ENCODE peak calls at places on chromosomes 16 and 17, in six cellular contexts. M is endodermal cell; R is neural progenitor cell; L is CD8-positive, alpha-beta T cell; Y is fibroblast of lung; T is OCI-LY7. C is an unnamed sample. For H3K4me1, the result is how much of the 10 kb centered on the place peaks cover.

GRCh38 chr17:55911186-55911585 is 160.3 kb downstream of the PCTP start:
- DNase-seq in M (no peak), R (no peak), L (no peak), Y (no peak), T (no peak), C (no peak)

GRCh38 chr17:50206604-50207293 is 5.3 kb upstream of the COL1A1 start:
- DNase-seq in M (peak), R (peak), L (no peak), Y (peak), T (no peak), C (peak)

GRCh38 chr16:81946206-81946605 is 65.1 kb downstream of the SDR42E1 start:
- DNase-seq in M (no peak), R (no peak), L (no peak), Y (peak), T (no peak), C (no peak)

GRCh38 chr17:71287246-71287828 is 833.5 kb upstream of the SOX9 start:
- DNase-seq in M (peak), R (no peak), L (no peak), Y (peak), T (no peak), C (no peak)

GRCh38 chr17:63490321-63490720 is 13.5 kb downstream of the ACE start:
- DNase-seq in M (peak), R (peak), L (no peak), Y (no peak), T (no peak), C (no peak)

GRCh38 chr16:83771306-83771942 is 36.4 kb upstream of the HSBP1 start:
- DNase-seq in M (no peak), R (no peak), L (no peak), Y (no peak), T (no peak), C (peak)

GRCh38 chr17:63189082-63189481 is 223.0 kb downstream of the TANC2 start:
- DNase-seq in M (no peak), R (no peak), L (no peak), Y (peak), T (no peak), C (no peak)

GRCh38 chr17:32498362-32498761 is 11.6 kb downstream of the CDK5R1 start:
- DNase-seq in M (peak), R (no peak), L (no peak), Y (no peak), T (no peak), C (no peak)

GRCh38 chr16:11462861-11463260 is 117.6 kb downstream of the RMI2 start:
- DNase-seq in M (no peak), R (no peak), L (no peak), Y (no peak), T (no peak), C (no peak)

GRCh38 chr17:38451840-38452529 is 23.7 kb downstream of the ARHGAP23 start:
- DNase-seq in M (peak), R (peak), L (no peak), Y (peak), T (no peak), C (peak)

GRCh38 chr17:62600805-62601204 is 26.7 kb upstream of the MRC2 start:
- DNase-seq in M (no peak), R (no peak), L (no peak), Y (no peak), T (no peak), C (no peak)

GRCh38 chr16:2855536-2855935 is 2.4 kb downstream of the PRSS22 start:
- DNase-seq in M (no peak), R (no peak), L (no peak), Y (no peak), T (no peak), C (no peak)

GRCh38 chr17:67422887-67423286 is 45.8 kb downstream of the PITPNC1 start:
- DNase-seq in M (no peak), R (no peak), L (no peak), Y (peak), T (no peak), C (no peak)

GRCh38 chr16:29815032-29815721 is 775 bp upstream of the PAGR1 start:
- DNase-seq in M (peak), R (peak), L (peak), Y (no peak), T (no peak), C (peak)

GRCh38 chr17:4940625-4941021 is 555 bp downstream of the RNF167 start:
- DNase-seq in M (no peak), R (no peak), L (peak), Y (no peak), T (peak), C (no peak)

GRCh38 chr17:82317394-82318168 is at the start of gene CD7:
- DNase-seq in M (no peak), R (no peak), L (peak), Y (no peak), T (no peak), C (no peak)

GRCh38 chr17:37406635-37407455 is at the start of the genes ACACA and TADA2A:
- DNase-seq in M (peak), R (peak), L (peak), Y (peak), T (peak), C (peak)

GRCh38 chr17:13704333-13704732 is 102.6 kb upstream of the HS3ST3A1 start:
- DNase-seq in M (no peak), R (no peak), L (no peak), Y (peak), T (no peak), C (no peak)

GRCh38 chr17:40317345-40317873 is 8.4 kb downstream of the RARA start:
- DNase-seq in M (peak), R (peak), L (no peak), Y (peak), T (peak), C (peak)

GRCh38 chr16:24635900-24636610 is 93.4 kb upstream of the TNRC6A start:
- DNase-seq in M (no peak), R (no peak), L (no peak), Y (peak), T (no peak), C (peak)

GRCh38 chr17:6435968-6436367 is 1.0 kb upstream of the AIPL1 start:
- DNase-seq in M (peak), R (peak), L (peak), Y (peak), T (peak), C (peak)

GRCh38 chr16:72355561-72355960 is 183.6 kb upstream of the PMFBP1 start:
- DNase-seq in M (no peak), R (no peak), L (no peak), Y (peak), T (no peak), C (no peak)

GRCh38 chr17:6366144-6366755 is 68.7 kb downstream of the AIPL1 start:
- DNase-seq in M (peak), R (no peak), L (no peak), Y (peak), T (no peak), C (no peak)

GRCh38 chr17:307741-308507 is 44.7 kb downstream of the RPH3AL start:
- DNase-seq in M (no peak), R (no peak), L (no peak), Y (no peak), T (no peak), C (peak)

GRCh38 chr17:17929655-17930380 is 42.4 kb downstream of the TOM1L2 start:
- DNase-seq in M (no peak), R (no peak), L (no peak), Y (peak), T (no peak), C (no peak)

GRCh38 chr16:75559564-75560372 is 3.7 kb upstream of the TMEM231 start:
- DNase-seq in M (peak), R (peak), L (no peak), Y (peak), T (no peak), C (no peak)

GRCh38 chr17:8436169-8436932 is 667 bp downstream of the NDEL1 start:
- DNase-seq in M (peak), R (peak), L (peak), Y (peak), T (peak), C (peak)

GRCh38 chr16:29649560-29650494 is 13.2 kb upstream of the SPN start:
- DNase-seq in M (no peak), R (no peak), L (no peak), Y (no peak), T (no peak), C (no peak)

GRCh38 chr17:67004191-67004590 is 39.7 kb downstream of the CACNG4 start:
- DNase-seq in M (no peak), R (no peak), L (no peak), Y (no peak), T (no peak), C (no peak)

GRCh38 chr17:31537558-31537957 is 146.1 kb downstream of the RAB11FIP4 start:
- DNase-seq in M (no peak), R (no peak), L (no peak), Y (peak), T (peak), C (peak)

GRCh38 chr17:45940826-45941225 is 46.5 kb downstream of the MAPT start:
- DNase-seq in M (no peak), R (no peak), L (no peak), Y (no peak), T (no peak), C (no peak)

GRCh38 chr16:86929149-86929871 is 351.0 kb downstream of the FOXL1 start:
- DNase-seq in M (no peak), R (no peak), L (no peak), Y (peak), T (no peak), C (no peak)

GRCh38 chr17:35161281-35161761 is 13.7 kb downstream of the UNC45B start:
- DNase-seq in M (no peak), R (no peak), L (peak), Y (no peak), T (no peak), C (no peak)

GRCh38 chr17:81322271-81323082 is 27.4 kb upstream of the SLC38A10 start:
- DNase-seq in M (peak), R (no peak), L (no peak), Y (no peak), T (peak), C (no peak)

GRCh38 chr17:7931709-7932482 is at the start of the genes CNTROB and TRAPPC1:
- DNase-seq in M (peak), R (peak), L (peak), Y (peak), T (peak), C (peak)

GRCh38 chr16:49934557-49935260 is 78.8 kb upstream of the ZNF423 start:
- DNase-seq in M (peak), R (peak), L (no peak), Y (no peak), T (no peak), C (no peak)
- H3K4me1 ChIP-seq in M (under half), R (under half), L (under half), Y (under half), T (under half), C (under half)

GRCh38 chr17:79154446-79154845 is 79.8 kb downstream of the ENGASE start:
- DNase-seq in M (no peak), R (no peak), L (no peak), Y (no peak), T (no peak), C (no peak)
- H3K4me1 ChIP-seq in M (under half), R (under half), L (under half), Y (under half), T (under half), C (under half)

GRCh38 chr17:29587591-29587990 is 1.9 kb downstream of the GIT1 start:
- DNase-seq in M (peak), R (peak), L (no peak), Y (no peak), T (no peak), C (peak)
- H3K4me1 ChIP-seq in M (under half), R (half or more), L (half or more), Y (under half), T (half or more), C (under half)

DNA sequence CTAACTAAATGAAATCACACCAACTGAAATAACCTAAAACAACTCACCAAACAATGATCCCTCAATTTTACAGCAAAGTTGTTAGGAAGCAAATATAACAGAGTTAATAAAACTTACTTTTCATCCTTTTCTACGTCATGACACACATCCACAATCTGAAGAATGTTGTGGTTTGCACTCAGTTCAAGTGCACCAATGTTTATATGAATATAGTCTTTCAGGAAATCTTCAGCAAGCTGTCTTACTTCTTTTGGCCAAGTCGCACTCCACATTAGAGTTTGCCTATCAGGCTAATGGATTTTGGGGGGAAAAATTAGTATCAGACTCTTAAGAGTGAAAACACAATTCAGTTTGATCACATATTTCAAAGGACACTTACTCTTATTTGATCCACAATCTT is 3.3 kb downstream of the DDX5 start:
- DNase-seq in M (no peak), R (no peak), L (no peak), Y (peak), T (no peak), C (no peak)
- H3K4me1 ChIP-seq in M (under half), R (under half), L (under half), Y (under half), T (half or more), C (under half)

GRCh38 chr16:3868556-3868955 is 12.0 kb downstream of the CREBBP start:
- DNase-seq in M (no peak), R (no peak), L (no peak), Y (no peak), T (no peak), C (no peak)
- H3K4me1 ChIP-seq in M (under half), R (under half), L (half or more), Y (under half), T (under half), C (under half)

DNA sequence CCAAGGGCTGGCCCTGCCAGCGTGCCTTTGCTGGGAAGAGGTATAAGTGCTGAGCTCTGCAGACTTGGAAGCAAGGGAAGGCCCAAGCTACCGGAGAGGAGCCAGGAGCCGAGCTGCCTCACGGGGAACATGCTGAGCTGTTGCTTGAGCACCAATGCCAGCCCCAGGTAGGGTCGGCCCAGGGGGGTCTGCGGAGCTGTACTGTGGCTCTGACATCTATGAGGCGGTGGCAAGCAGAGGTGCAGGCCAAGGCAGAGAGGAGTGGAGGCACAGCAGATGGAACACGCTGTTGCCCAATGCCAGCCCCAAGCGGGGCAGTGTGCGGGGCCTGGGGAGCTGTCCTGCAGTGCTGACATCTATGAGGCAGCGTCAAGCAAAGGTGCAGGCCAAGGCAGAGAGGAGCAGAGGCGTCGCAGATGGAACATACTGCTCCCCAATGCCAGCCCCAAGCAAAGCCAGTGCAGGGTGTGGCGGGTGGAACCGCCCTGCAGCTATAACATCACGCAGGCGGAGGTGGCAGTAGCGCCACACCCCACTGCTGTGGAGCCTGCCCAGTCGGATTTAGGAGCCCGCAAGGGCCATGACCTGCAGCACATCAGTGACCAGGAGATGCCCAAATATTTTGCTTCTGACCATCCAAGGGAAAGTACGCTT is 10.0 kb downstream of the GGA2 start:
- DNase-seq in M (no peak), R (no peak), L (no peak), Y (no peak), T (no peak), C (no peak)
- H3K4me1 ChIP-seq in M (under half), R (under half), L (under half), Y (under half), T (half or more), C (half or more)

GRCh38 chr17:28948342-28948741 is 3.0 kb downstream of the PHF12 start:
- DNase-seq in M (no peak), R (no peak), L (no peak), Y (no peak), T (no peak), C (no peak)
- H3K4me1 ChIP-seq in M (under half), R (under half), L (half or more), Y (under half), T (under half), C (under half)

GRCh38 chr17:44581868-44582267 is 24.6 kb downstream of the FZD2 start:
- DNase-seq in M (no peak), R (peak), L (no peak), Y (no peak), T (peak), C (no peak)
- H3K4me1 ChIP-seq in M (under half), R (under half), L (under half), Y (under half), T (under half), C (under half)

DNA sequence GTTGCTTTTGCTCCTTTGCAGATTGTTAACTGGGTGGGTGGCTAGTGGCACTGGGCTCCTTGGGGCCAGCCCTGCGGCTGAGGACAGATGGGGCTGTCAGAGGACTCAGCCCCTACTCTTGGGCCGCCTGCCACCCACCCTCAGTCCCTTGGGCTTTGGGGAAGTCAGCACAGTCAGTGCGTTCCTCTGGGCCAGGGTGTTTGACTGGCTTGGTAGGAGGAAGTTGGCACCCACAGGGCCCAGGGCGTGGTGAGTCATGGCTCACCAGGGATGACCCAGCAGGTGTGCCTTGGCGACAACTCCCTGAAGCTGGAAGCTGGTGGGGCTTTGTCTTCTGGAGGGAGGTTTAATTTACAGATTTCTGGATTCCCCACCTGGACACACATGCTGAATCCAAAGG is 32.4 kb downstream of the HAPSTR1 start:
- DNase-seq in M (no peak), R (no peak), L (no peak), Y (peak), T (no peak), C (no peak)
- H3K4me1 ChIP-seq in M (under half), R (under half), L (under half), Y (under half), T (under half), C (under half)